ENCODE peak calls at places on chromosomes 5 and 9, in four cellular contexts. U, M, Q and O are unnamed samples.

GRCh38 chr5:76926329-76927105 is 26.3 kb upstream of the CRHBP start:
- DNase-seq in U (no peak), M (no peak), Q (no peak), O (no peak)

GRCh38 chr9:38039090-38039906 is 29.7 kb downstream of the SHB start:
- DNase-seq in U (no peak), M (no peak), Q (no peak), O (no peak)

GRCh38 chr5:65062684-65063083 is 294.0 kb downstream of the CWC27 start:
- DNase-seq in U (no peak), M (no peak), Q (no peak), O (no peak)

GRCh38 chr9:110266786-110267185 is 10.5 kb upstream of the TXN start:
- DNase-seq in U (no peak), M (no peak), Q (no peak), O (no peak)

GRCh38 chr5:142816577-142816976 is 46.4 kb downstream of the ARHGAP26 start:
- DNase-seq in U (peak), M (no peak), Q (no peak), O (no peak)

GRCh38 chr9:132543960-132544359 is 38.4 kb upstream of the BARHL1 start:
- DNase-seq in U (no peak), M (peak), Q (no peak), O (no peak)

GRCh38 chr9:116061546-116062205 is 91.9 kb upstream of the PAPPA start:
- DNase-seq in U (no peak), M (no peak), Q (no peak), O (no peak)

GRCh38 chr5:2205185-2205585 is 322.5 kb upstream of the IRX4 start:
- DNase-seq in U (no peak), M (no peak), Q (peak), O (no peak)

GRCh38 chr9:112844771-112845542 is 45.7 kb downstream of the SLC46A2 start:
- DNase-seq in U (peak), M (peak), Q (peak), O (peak)

GRCh38 chr9:85569988-85570387 is 171.8 kb downstream of the AGTPBP1 start:
- DNase-seq in U (no peak), M (no peak), Q (no peak), O (no peak)

GRCh38 chr5:67942451-67942830 is 273.1 kb upstream of the PIK3R1 start:
- DNase-seq in U (no peak), M (no peak), Q (no peak), O (no peak)

GRCh38 chr5:92884464-92884863 is 696.6 kb downstream of the NR2F1-AS1 start:
- DNase-seq in U (no peak), M (no peak), Q (no peak), O (no peak)

GRCh38 chr5:19988447-19988846 is 447 bp upstream of the CDH18 start:
- DNase-seq in U (no peak), M (no peak), Q (no peak), O (no peak)

DNA sequence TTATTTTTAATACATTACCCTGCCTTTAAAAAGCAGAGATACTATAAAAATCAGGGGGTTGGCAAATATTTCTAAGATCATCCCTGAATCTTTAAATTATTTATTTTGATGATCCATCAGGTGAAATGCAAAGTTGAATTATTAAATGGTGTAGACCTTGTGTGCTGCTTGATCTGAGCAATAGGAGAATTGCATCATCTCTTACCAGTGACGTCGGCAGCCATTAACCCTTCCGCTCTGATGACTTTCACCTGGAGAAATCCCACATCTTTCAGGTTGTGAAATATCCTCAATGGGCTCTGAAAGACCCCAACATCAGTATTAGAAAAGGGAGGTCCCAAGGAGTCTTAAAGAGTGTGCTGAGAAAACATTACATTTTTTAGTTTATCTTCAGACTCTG is 270.2 kb downstream of the SLF1 start:
- DNase-seq in U (no peak), M (no peak), Q (no peak), O (no peak)
- TF ChIP-seq POLR2AphosphoS5 in U (no peak), M (no peak), Q (no peak), O (no peak)

GRCh38 chr5:30605693-30606268 is 587.7 kb upstream of the CDH6 start:
- DNase-seq in U (no peak), M (no peak), Q (peak), O (no peak)
- TF ChIP-seq POLR2AphosphoS5 in U (no peak), M (no peak), Q (peak), O (no peak)

GRCh38 chr5:57193757-57194413 is 20.0 kb downstream of the GPBP1 start:
- DNase-seq in U (no peak), M (no peak), Q (no peak), O (no peak)

GRCh38 chr5:57191163-57191562 is 17.3 kb downstream of the GPBP1 start:
- DNase-seq in U (no peak), M (no peak), Q (no peak), O (no peak)

GRCh38 chr5:57191986-57192385 is 18.1 kb downstream of the GPBP1 start:
- DNase-seq in U (no peak), M (no peak), Q (no peak), O (no peak)

GRCh38 chr5:57194653-57195052 is 20.8 kb downstream of the GPBP1 start:
- DNase-seq in U (no peak), M (no peak), Q (no peak), O (no peak)

GRCh38 chr5:57190593-57190992 is 16.7 kb downstream of the GPBP1 start:
- DNase-seq in U (no peak), M (no peak), Q (no peak), O (no peak)
- TF ChIP-seq POLR2AphosphoS5 in U (no peak), M (no peak), Q (no peak), O (no peak)

DNA sequence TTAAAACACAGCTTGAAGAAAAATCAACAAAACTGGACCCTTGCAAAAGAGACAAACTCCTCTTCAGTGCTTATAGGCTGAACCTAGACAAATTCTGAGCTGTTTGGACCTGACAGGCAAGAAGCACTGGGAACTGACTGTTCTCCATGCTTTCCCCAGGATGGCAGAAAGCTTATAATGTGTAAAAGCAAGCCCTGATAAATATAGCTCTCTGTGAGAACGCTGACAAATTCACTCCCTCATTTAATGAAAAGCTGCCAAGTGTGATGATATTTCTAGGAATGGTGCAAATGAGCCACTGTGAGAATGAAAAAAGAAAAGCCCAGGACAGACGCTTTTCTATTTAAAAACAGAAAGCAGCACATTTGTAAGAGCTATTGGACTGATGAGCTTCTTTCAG is 842.8 kb upstream of the ACO1 start:
- DNase-seq in U (no peak), M (no peak), Q (no peak), O (no peak)
- TF ChIP-seq POLR2AphosphoS5 in U (no peak), M (no peak), Q (no peak), O (no peak)